ENCODE peak calls at places on chromosomes 4 and X, in nine cellular contexts. F is K562; T is stomach; X is CD8-positive, alpha-beta T cell; Z is PC-9; S is fibroblast of the aortic adventitia; E is left lung; P is lung; A is BJ. U is an unnamed sample.

GRCh38 chr4:118740869-118741268 is 55.7 kb downstream of the METTL14 start:
- DNase-seq in F (peak; percentile 17), T (no peak), X (no peak), Z (no peak), S (peak; percentile 60), E (no peak), P (no peak), A (no peak), U (no peak)

GRCh38 chrX:40912166-40912565 is 173.1 kb upstream of the USP9X start:
- DNase-seq in F (no peak), T (no peak), X (no peak), Z (no peak), S (no peak), E (no peak), P (no peak), A (no peak), U (no peak)

GRCh38 chrX:17553961-17554482 is 179.0 kb downstream of the NHS start:
- DNase-seq in F (no peak), T (no peak), X (no peak), Z (no peak), S (peak; percentile 48), E (no peak), P (no peak), A (no peak), U (no peak)

GRCh38 chr4:174828845-174829701 is at the start of gene GLRA3:
- DNase-seq in F (peak; percentile 84), T (peak; percentile 36), X (no peak), Z (no peak), S (peak; percentile 37), E (peak; percentile 83), P (peak; percentile 75), A (no peak), U (no peak)

GRCh38 chrX:155751131-155751530 is 130.0 kb upstream of the VAMP7 start:
- DNase-seq in F (no peak), T (no peak), X (no peak), Z (no peak), S (no peak), E (no peak), P (no peak), A (no peak), U (no peak)

GRCh38 chr4:9969526-9970398 is 51.5 kb downstream of the SLC2A9 start:
- DNase-seq in F (no peak), T (no peak), X (no peak), Z (no peak), S (no peak), E (no peak), P (no peak), A (no peak), U (no peak)

GRCh38 chr4:15295421-15296162 is 132.2 kb upstream of the C1QTNF7 start:
- DNase-seq in F (no peak), T (no peak), X (no peak), Z (no peak), S (no peak), E (no peak), P (no peak), A (no peak), U (no peak)

GRCh38 chr4:110641218-110641617 is 18.3 kb upstream of the PITX2 start:
- DNase-seq in F (no peak), T (no peak), X (no peak), Z (no peak), S (no peak), E (no peak), P (no peak), A (no peak), U (no peak)

GRCh38 chr4:10732235-10732975 is 47.8 kb upstream of the CLNK start:
- DNase-seq in F (no peak), T (no peak), X (no peak), Z (no peak), S (peak; percentile 44), E (no peak), P (no peak), A (no peak), U (no peak)

GRCh38 chr4:155411546-155411945 is 34.8 kb upstream of the MAP9 start:
- DNase-seq in F (no peak), T (no peak), X (no peak), Z (no peak), S (no peak), E (no peak), P (no peak), A (no peak), U (no peak)

GRCh38 chrX:49250578-49250977 is 13.9 kb downstream of the FOXP3 start:
- DNase-seq in F (no peak), T (no peak), X (no peak), Z (no peak), S (no peak), E (no peak), P (no peak), A (no peak), U (no peak)

GRCh38 chr4:128358231-128358902 is 70.8 kb upstream of the PGRMC2 start:
- DNase-seq in F (no peak), T (no peak), X (no peak), Z (no peak), S (peak; percentile 98), E (no peak), P (no peak), A (peak; percentile 58), U (no peak)

GRCh38 chrX:19577181-19577810 is 62.0 kb upstream of the MAP3K15 start:
- DNase-seq in F (no peak), T (no peak), X (no peak), Z (no peak), S (no peak), E (no peak), P (no peak), A (no peak), U (no peak)

GRCh38 chr4:101187837-101188236 is 159.5 kb downstream of the PPP3CA start:
- DNase-seq in F (no peak), T (no peak), X (no peak), Z (no peak), S (peak; percentile 43), E (no peak), P (no peak), A (no peak), U (no peak)

GRCh38 chr4:83516042-83516772 is 19.7 kb upstream of the GPAT3 start:
- DNase-seq in F (no peak), T (no peak), X (no peak), Z (no peak), S (peak; percentile 93), E (no peak), P (no peak), A (peak; percentile 35), U (no peak)

GRCh38 chr4:113760852-113761681 is 471 bp downstream of the CAMK2D start:
- DNase-seq in F (no peak), T (peak; percentile 76), X (peak; percentile 39), Z (no peak), S (peak; percentile 82), E (peak; percentile 92), P (peak; percentile 84), A (no peak), U (peak; percentile 55)

GRCh38 chr4:7066006-7066405 is 1.9 kb downstream of the GRPEL1 start:
- DNase-seq in F (no peak), T (no peak), X (no peak), Z (no peak), S (no peak), E (no peak), P (no peak), A (no peak), U (no peak)

GRCh38 chr4:110211007-110211769 is 12.8 kb upstream of the ELOVL6 start:
- DNase-seq in F (peak; percentile 43), T (no peak), X (peak; percentile 23), Z (no peak), S (peak; percentile 73), E (no peak), P (no peak), A (no peak), U (no peak)

GRCh38 chr4:177309525-177310371 is at the start of gene NEIL3:
- DNase-seq in F (peak; percentile 96), T (peak; percentile 90), X (peak; percentile 97), Z (peak; percentile 67), S (peak; percentile 90), E (peak; percentile 99), P (peak; percentile 93), A (peak; percentile 19), U (peak; percentile 78)

GRCh38 chr4:5018096-5018495 is 1.2 kb downstream of the CYTL1 start:
- DNase-seq in F (no peak), T (no peak), X (no peak), Z (no peak), S (no peak), E (no peak), P (no peak), A (no peak), U (no peak)
- TF ChIP-seq CTCF in F (no peak), T (no peak), X (no peak), Z (no peak), S (peak; percentile 39), E (no peak), P (no peak), A (peak; percentile 24), U (no peak)

GRCh38 chr4:184649026-184649970 is at the start of the genes CASP3 and PRIMPOL:
- DNase-seq in F (peak; percentile 91), T (peak; percentile 98), X (peak; percentile 96), Z (peak; percentile 66), S (peak; percentile 89), E (peak; percentile 100), P (peak; percentile 96), A (peak; percentile 70), U (peak; percentile 86)
- TF ChIP-seq CTCF in F (peak; percentile 64), T (no peak), X (no peak), Z (no peak), S (peak; percentile 35), E (no peak), P (no peak), A (peak; percentile 32), U (no peak)

DNA sequence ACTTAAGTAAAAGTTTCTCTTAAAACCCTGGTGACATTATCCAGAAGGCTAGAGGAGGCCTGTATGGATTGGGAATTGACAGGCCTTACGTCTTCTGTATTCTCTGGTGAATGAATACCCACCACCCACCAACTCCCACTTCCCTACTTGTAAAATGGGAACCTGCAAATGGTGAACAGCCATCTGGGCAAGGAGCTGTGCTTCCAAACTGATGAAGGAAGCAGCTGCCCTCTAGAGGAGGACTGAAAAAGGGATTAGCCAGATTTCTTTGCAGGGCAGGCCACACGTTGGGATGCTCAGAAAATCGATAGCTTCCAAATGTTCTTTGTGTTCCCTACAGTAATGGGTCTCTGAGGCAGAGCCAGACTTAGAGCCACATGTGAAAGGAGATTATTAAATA is 39.3 kb upstream of the LPAR4 start:
- DNase-seq in F (no peak), T (no peak), X (no peak), Z (no peak), S (peak; percentile 58), E (no peak), P (no peak), A (no peak), U (no peak)
- TF ChIP-seq CTCF in F (no peak), T (no peak), X (no peak), Z (no peak), S (peak; percentile 63), E (peak; percentile 25), P (no peak), A (peak; percentile 69), U (no peak)

DNA sequence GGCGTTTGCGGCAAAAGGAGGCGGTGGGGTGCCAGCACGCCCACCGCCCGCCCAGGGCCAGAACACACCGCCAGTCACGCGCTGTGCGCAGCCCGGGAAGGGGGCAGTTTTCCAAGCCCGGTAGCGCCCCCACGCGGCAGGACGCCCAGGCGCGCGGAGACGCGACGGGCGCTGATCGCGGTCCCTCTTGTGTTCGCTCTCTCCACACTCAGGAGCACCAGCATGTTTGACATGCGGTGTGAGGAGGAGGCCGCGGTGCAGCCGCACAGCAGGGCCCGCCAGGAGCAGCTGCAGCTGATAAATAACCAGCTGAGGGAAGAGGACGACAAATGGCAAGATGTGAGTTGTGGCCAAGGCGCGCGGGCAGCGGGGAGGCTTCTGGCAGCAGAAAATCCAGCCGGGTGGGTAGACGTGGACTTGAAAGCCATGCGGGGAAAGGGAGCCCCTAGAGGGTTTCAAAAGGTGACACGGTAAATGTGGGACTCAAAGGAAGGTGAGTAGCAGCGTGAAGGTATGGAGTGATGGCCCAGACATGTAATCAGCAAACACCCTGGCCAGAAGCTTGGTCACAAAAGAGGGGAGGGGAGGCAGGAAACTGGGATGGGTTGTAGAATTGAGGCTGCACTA is 104.1 kb downstream of the PHOX2B start:
- DNase-seq in F (peak; percentile 67), T (peak; percentile 78), X (no peak), Z (no peak), S (peak; percentile 25), E (peak; percentile 88), P (peak; percentile 65), A (no peak), U (peak; percentile 44)
- TF ChIP-seq CTCF in F (peak; percentile 93), T (peak; percentile 81), X (no peak), Z (no peak), S (peak; percentile 61), E (peak; percentile 76), P (peak; percentile 47), A (peak; percentile 84), U (no peak)